ENCODE peak calls at places on chromosomes 12 and 14, in four cellular contexts. I, V, T and G are unnamed samples.

GRCh38 chr12:110699591-110700445 is 10.9 kb upstream of the HVCN1 start:
- DNase-seq in V (peak; percentile 58), T (no peak), I (peak; percentile 39), G (no peak)

GRCh38 chr14:100285913-100286400 is 20.3 kb downstream of the SLC25A29 start:
- DNase-seq in V (no peak), T (no peak), I (no peak), G (no peak)

GRCh38 chr12:116759783-116760581 is 21.9 kb downstream of the RNFT2 start:
- DNase-seq in V (peak; percentile 81), T (peak; percentile 53), I (no peak), G (no peak)

GRCh38 chr14:64708148-64709004 is 4.2 kb downstream of the PLEKHG3 start:
- DNase-seq in V (no peak), I (no peak), T (no peak), G (no peak)

GRCh38 chr12:57111046-57111698 is at the start of gene STAT6:
- DNase-seq in V (peak; percentile 66), T (no peak), I (peak; percentile 71), G (no peak)

GRCh38 chr14:57199911-57200310 is 68.8 kb downstream of the EXOC5 start:
- DNase-seq in V (no peak), I (no peak), T (no peak), G (no peak)

GRCh38 chr12:12661086-12661485 is 34.9 kb downstream of the GPR19 start:
- DNase-seq in T (no peak), I (no peak), V (no peak), G (no peak)

GRCh38 chr12:69555461-69555860 is 29.8 kb upstream of the CCT2 start:
- DNase-seq in T (no peak), I (no peak), V (no peak), G (no peak)

GRCh38 chr12:81815611-81816010 is 56.5 kb upstream of the PPFIA2 start:
- DNase-seq in I (no peak), V (no peak), T (no peak), G (no peak)

GRCh38 chr12:74537126-74537706 is 419 bp upstream of the ATXN7L3B start:
- DNase-seq in V (peak; percentile 25), T (peak; percentile 50), I (peak; percentile 56), G (peak; percentile 48)

GRCh38 chr12:102323799-102324198 is 126.2 kb upstream of the PMCH start:
- DNase-seq in T (no peak), V (no peak), I (no peak), G (no peak)

GRCh38 chr12:127964717-127965116 is 302.3 kb upstream of the TMEM132C start:
- DNase-seq in I (no peak), V (no peak), T (no peak), G (no peak)

GRCh38 chr14:69133206-69134125 is 19.5 kb downstream of the DCAF5 start:
- DNase-seq in I (no peak), V (peak; percentile 37), T (no peak), G (no peak)

GRCh38 chr12:74846116-74846515 is 308.5 kb downstream of the ATXN7L3B start:
- DNase-seq in I (no peak), T (no peak), V (no peak), G (no peak)

GRCh38 chr14:67821121-67821520 is 1.5 kb downstream of the RAD51B start:
- DNase-seq in T (no peak), V (no peak), I (no peak), G (no peak)

GRCh38 chr14:73272393-73272792 is 35.1 kb downstream of the PAPLN start:
- DNase-seq in I (no peak), T (no peak), V (no peak), G (no peak)

GRCh38 chr12:124240493-124240892 is 54.4 kb upstream of the RFLNA start:
- DNase-seq in T (peak; percentile 39), V (peak; percentile 85), I (no peak), G (no peak)

GRCh38 chr14:74506408-74506807 is 12.8 kb downstream of the ISCA2 start:
- DNase-seq in I (no peak), V (no peak), T (no peak), G (no peak)

GRCh38 chr12:25427328-25428249 is 125.5 kb downstream of the LMNTD1 start:
- DNase-seq in I (no peak), T (no peak), V (no peak), G (no peak)

GRCh38 chr14:103627073-103628025 is 1.7 kb upstream of the KLC1 start:
- DNase-seq in I (no peak), V (no peak), T (no peak), G (no peak)

GRCh38 chr14:74671789-74672188 is 41.1 kb downstream of the AREL1 start:
- DNase-seq in I (no peak), T (no peak), V (no peak), G (no peak)

GRCh38 chr12:52390739-52391617 is 5.5 kb upstream of the KRT84 start:
- DNase-seq in I (peak; percentile 10), V (peak; percentile 32), T (peak; percentile 24), G (no peak)

GRCh38 chr14:70013269-70013873 is 134.2 kb downstream of the SMOC1 start:
- DNase-seq in I (peak; percentile 41), T (peak; percentile 23), V (peak; percentile 61), G (no peak)

GRCh38 chr12:104903648-104904423 is 54.3 kb downstream of the SLC41A2 start:
- DNase-seq in V (no peak), T (no peak), I (peak; percentile 41), G (no peak)
- TF ChIP-seq ZBTB33 in V (no peak), T (no peak), I (no peak), G (no peak)

GRCh38 chr12:108772247-108772646 is 40.9 kb upstream of the CORO1C start:
- DNase-seq in I (no peak), V (peak; percentile 60), T (no peak), G (peak; percentile 25)
- TF ChIP-seq SP1 in I (no peak), V (no peak), T (no peak), G (no peak)

DNA sequence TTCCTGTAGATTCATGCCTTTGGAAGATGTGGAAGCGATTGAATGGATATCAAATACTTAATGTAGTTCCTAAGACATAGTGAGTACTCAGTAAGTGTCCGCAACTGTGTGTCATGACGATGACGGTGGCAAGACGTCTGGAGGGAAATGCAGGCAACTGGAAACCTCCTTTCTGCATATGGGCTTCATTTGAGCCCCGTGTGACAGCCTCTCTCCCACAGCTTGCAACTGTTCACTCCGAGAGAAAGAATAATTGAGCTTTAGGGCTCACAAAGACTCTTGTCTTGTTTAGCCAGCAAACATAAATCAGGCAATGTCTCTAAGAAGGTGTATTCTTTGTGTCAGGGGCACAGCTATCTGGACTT is 7.0 kb downstream of the CFAP251 start:
- DNase-seq in T (no peak), I (no peak), V (no peak), G (no peak)
- TF ChIP-seq ZBTB33 in T (no peak), I (no peak), V (no peak), G (no peak)

GRCh38 chr14:92253381-92253894 is 69.5 kb upstream of the SLC24A4 start:
- DNase-seq in T (no peak), V (no peak), I (no peak), G (no peak)
- TF ChIP-seq SP1 in T (no peak), V (no peak), I (no peak), G (no peak)

GRCh38 chr14:32233292-32233691 is 30.2 kb upstream of the RNU6-8 start:
- DNase-seq in I (no peak), T (no peak), V (no peak), G (no peak)
- TF ChIP-seq ZBTB33 in I (no peak), T (no peak), V (no peak), G (no peak)